ENCODE peak calls at places on chromosomes 6 and 20, in seven cellular contexts. X, D, G, R, Y, F and W are unnamed samples.

GRCh38 chr20:3157817-3158216 is 1.8 kb downstream of the FASTKD5 start:
- DNase-seq in X (no peak), D (no peak), G (no peak), R (no peak), Y (no peak), F (no peak), W (no peak)

GRCh38 chr20:15673206-15673605 is 900.0 kb downstream of the KIF16B start:
- DNase-seq in X (no peak), D (no peak), G (no peak), R (no peak), Y (no peak), F (no peak), W (no peak)

GRCh38 chr6:18048953-18049630 is 61.7 kb upstream of the KIF13A start:
- DNase-seq in X (no peak), D (no peak), G (no peak), R (no peak), Y (no peak), F (no peak), W (no peak)

GRCh38 chr6:165183071-165183470 is 126.3 kb downstream of the C6orf118 start:
- DNase-seq in X (no peak), D (no peak), G (no peak), R (no peak), Y (no peak), F (no peak), W (no peak)

GRCh38 chr6:147852772-147853171 is 344.3 kb downstream of the SAMD5 start:
- DNase-seq in X (no peak), D (no peak), G (no peak), R (no peak), Y (no peak), F (no peak), W (no peak)

GRCh38 chr6:131602913-131603312 is 25.1 kb downstream of the MED23 start:
- DNase-seq in X (no peak), D (no peak), G (no peak), R (no peak), Y (no peak), F (no peak), W (no peak)

GRCh38 chr20:13202553-13202952 is 18.5 kb upstream of the ISM1 start:
- DNase-seq in X (no peak), D (no peak), G (no peak), R (no peak), Y (no peak), F (no peak), W (no peak)

GRCh38 chr20:37524859-37525708 is 2.6 kb downstream of the BLCAP start:
- DNase-seq in X (no peak), D (peak; percentile 23), G (peak; percentile 75), R (no peak), Y (peak; percentile 18), F (no peak), W (no peak)

GRCh38 chr6:24631671-24632070 is 14.3 kb downstream of the KIAA0319 start:
- DNase-seq in X (no peak), D (no peak), G (no peak), R (no peak), Y (no peak), F (no peak), W (no peak)

GRCh38 chr6:20409427-20409971 is 7.8 kb downstream of the E2F3 start:
- DNase-seq in X (no peak), D (no peak), G (no peak), R (no peak), Y (peak; percentile 27), F (no peak), W (no peak)

GRCh38 chr6:158027590-158028285 is 46.1 kb downstream of the SYNJ2 start:
- DNase-seq in X (no peak), D (no peak), G (no peak), R (no peak), Y (no peak), F (no peak), W (no peak)

GRCh38 chr6:25629202-25629584 is 22.8 kb upstream of the SCGN start:
- DNase-seq in X (no peak), D (no peak), G (no peak), R (no peak), Y (no peak), F (no peak), W (no peak)

GRCh38 chr20:37727957-37728634 is 34.3 kb downstream of the CTNNBL1 start:
- DNase-seq in X (no peak), D (no peak), G (no peak), R (no peak), Y (no peak), F (no peak), W (no peak)

GRCh38 chr20:12086359-12086758 is 168.7 kb downstream of the BTBD3 start:
- DNase-seq in X (no peak), D (no peak), G (no peak), R (no peak), Y (no peak), F (no peak), W (no peak)

GRCh38 chr6:112372213-112372806 is 25.2 kb downstream of the RFPL4B start:
- DNase-seq in X (peak; percentile 20), D (no peak), G (no peak), R (no peak), Y (no peak), F (peak; percentile 18), W (no peak)

GRCh38 chr20:58650181-58650775 is 805 bp upstream of the STX16 start:
- DNase-seq in X (peak; percentile 68), D (no peak), G (no peak), R (peak; percentile 63), Y (no peak), F (no peak), W (peak; percentile 85)

GRCh38 chr6:34451192-34451591 is 14.7 kb upstream of the PACSIN1 start:
- DNase-seq in X (no peak), D (no peak), G (no peak), R (no peak), Y (no peak), F (no peak), W (no peak)

GRCh38 chr20:3021327-3021726 is 22.1 kb upstream of the GNRH2 start:
- DNase-seq in X (no peak), D (no peak), G (no peak), R (no peak), Y (no peak), F (no peak), W (no peak)

GRCh38 chr6:159203304-159204005 is 34.3 kb downstream of the FNDC1 start:
- DNase-seq in X (no peak), D (no peak), G (no peak), R (no peak), Y (no peak), F (no peak), W (no peak)

GRCh38 chr6:77403424-77403823 is 59.9 kb downstream of the HTR1B start:
- DNase-seq in X (no peak), D (no peak), G (no peak), R (no peak), Y (no peak), F (peak; percentile 3), W (no peak)

DNA sequence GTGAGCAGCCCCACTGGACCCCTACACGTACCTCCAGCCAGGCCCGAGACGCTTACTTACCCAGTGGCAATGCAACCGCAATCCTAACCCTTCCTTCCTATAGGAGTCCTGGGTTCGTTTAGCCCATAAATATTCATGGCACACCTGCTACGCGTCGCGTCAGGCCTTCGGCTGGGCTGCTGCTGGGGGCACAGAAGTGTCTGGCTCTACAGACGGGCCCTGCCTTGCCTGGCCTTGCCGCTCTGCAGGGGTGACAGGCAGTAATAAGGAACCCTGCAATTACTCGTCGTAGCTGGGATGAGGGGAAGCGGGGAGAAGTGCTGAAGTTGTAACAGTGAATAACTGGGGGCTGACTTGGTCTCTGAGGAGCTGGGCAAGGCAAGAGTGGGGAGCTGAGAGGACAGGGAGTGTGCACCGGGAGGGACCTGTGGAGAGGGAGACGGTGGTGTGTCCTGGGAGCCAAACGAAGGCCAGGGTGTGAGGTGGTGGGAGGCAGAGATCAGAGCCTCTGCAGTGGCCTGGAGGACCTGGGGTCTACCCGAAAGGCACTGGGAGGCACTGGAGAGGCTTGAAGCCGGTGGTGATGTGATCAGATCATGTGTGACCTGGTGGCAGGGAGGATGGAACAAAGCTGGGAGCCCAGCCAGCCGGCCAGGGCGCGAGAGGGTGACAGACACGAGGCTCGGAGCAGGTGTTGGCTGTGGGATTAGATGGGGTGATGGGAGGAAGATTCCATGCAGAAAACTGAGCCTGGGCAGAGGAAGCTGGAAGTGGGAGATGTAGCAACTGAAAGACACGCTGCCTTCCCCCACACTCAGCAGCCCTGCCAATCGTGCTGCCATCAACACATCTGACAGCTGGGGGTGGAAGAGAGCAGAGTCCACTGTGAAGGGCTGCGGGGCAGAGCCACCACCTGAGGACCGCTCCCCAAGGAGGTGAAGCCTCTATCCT is 36.4 kb downstream of the PSMG4 start:
- DNase-seq in X (peak; percentile 48), D (no peak), G (no peak), R (peak; percentile 50), Y (no peak), F (no peak), W (no peak)
- TF ChIP-seq CTCF in X (peak; percentile 27), D (no peak), G (no peak), R (no peak), Y (no peak), F (peak; percentile 29), W (no peak)

GRCh38 chr20:5797843-5798462 is 47.8 kb downstream of the SHLD1 start:
- DNase-seq in X (no peak), D (no peak), G (no peak), R (no peak), Y (no peak), F (no peak), W (no peak)
- TF ChIP-seq POLR2AphosphoS5 in X (no peak), D (no peak), G (no peak), R (no peak), Y (no peak), F (no peak), W (no peak)

DNA sequence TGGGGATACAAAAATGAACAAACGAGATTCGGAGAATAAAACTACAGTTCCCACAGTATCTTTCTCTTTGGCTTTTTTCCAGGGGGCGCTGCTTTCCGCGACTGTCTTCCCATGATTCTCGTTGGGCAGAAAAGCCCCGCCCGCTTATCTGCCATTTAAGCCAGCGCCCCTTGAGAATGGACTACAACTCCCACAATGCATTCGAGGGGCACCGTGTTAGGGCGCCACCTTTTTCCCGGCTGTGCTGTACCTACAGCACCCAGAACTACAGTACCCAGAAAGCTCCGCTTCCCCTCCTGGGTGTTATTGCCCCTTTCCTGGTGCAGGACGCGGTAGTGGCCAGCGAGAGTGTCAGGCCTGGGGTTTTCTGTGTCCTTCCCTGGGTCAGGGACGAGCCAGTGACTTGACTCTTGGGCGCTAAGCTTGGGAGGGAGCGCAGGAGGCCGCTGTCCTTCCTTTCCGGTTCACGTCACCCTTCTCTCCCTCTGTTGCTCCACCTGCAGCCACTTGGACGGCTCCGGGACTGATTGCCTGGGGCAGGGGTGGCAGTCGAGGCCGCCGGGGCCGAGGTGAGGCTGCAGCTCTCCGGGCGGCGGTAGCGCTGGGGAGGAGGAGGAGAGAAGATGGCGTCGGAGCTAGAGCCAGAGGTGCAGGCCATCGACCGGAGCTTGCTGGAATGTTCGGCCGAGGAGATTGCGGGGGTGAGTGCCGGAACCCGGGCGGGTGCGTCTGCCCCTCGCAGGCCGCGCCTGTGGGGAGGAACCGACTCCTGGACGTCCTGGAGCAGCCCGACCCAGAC is at the start of gene UBR2:
- DNase-seq in X (peak; percentile 100), D (peak; percentile 97), G (peak; percentile 98), R (peak; percentile 99), Y (peak; percentile 97), F (peak; percentile 98), W (peak; percentile 99)
- TF ChIP-seq CTCF in X (peak; percentile 51), D (no peak), G (no peak), R (no peak), Y (peak; percentile 22), F (no peak), W (peak; percentile 30)

DNA sequence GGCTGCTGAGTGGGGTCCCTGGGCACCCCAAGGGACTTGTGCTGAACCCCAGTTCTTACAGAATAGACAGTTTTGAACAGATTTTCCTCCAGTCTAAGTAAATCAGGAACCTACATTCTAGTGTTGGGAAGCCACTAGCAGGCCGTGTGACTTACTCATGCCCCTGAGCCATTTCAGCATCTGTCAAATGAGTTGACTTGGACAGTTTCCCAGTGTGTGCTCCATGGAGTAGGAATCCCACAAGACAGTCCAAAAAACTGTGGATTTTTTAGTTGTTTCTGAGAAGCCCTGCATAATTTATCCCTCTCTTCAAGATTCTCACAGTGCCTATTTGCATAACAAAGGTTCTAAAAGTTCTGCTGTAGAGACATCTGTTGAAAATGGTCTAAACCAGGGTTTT is 2.1 kb downstream of the GABRR2 start:
- DNase-seq in X (peak; percentile 9), D (no peak), G (no peak), R (no peak), Y (no peak), F (no peak), W (no peak)
- TF ChIP-seq POLR2AphosphoS5 in X (no peak), D (no peak), G (no peak), R (no peak), Y (no peak), F (no peak), W (no peak)